ENCODE peak calls at places on chromosomes 4 and X, in five cellular contexts. D, K, I, X and E are unnamed samples.

GRCh38 chrX:45524296-45524695 is 323.6 kb upstream of the DIPK2B start:
- DNase-seq in X (no peak), K (no peak), I (no peak), D (peak), E (no peak)

GRCh38 chrX:65821721-65822496 is 154.5 kb downstream of the MSN start:
- DNase-seq in D (no peak), K (peak), X (no peak), I (peak), E (no peak)

GRCh38 chrX:17592117-17592516 is 145.2 kb upstream of the SCML1 start:
- DNase-seq in K (no peak), X (no peak), I (no peak), D (no peak), E (no peak)

GRCh38 chr4:84481077-84481878 is 17.8 kb downstream of the NKX6-1 start:
- DNase-seq in X (no peak), I (no peak), K (no peak), D (no peak), E (no peak)

GRCh38 chr4:152776352-152776751 is 3.2 kb downstream of the TIGD4 start:
- DNase-seq in D (no peak), I (no peak), K (no peak), X (no peak), E (no peak)

GRCh38 chrX:30023451-30023850 is 191.9 kb upstream of the MAGEB2 start:
- DNase-seq in I (no peak), D (no peak), X (no peak), K (no peak), E (no peak)

GRCh38 chrX:106246511-106246910 is 78.4 kb downstream of the PWWP3B start:
- DNase-seq in K (no peak), I (no peak), X (no peak), D (no peak), E (no peak)

GRCh38 chrX:130082244-130083106 is 27.8 kb downstream of the ELF4 start:
- DNase-seq in I (peak), D (no peak), K (no peak), X (no peak), E (no peak)

GRCh38 chr4:16598241-16599224 is 299.9 kb downstream of the LDB2 start:
- DNase-seq in D (no peak), K (no peak), I (no peak), X (no peak), E (no peak)

GRCh38 chrX:113212052-113212451 is 371.4 kb upstream of the AMOT start:
- DNase-seq in D (no peak), I (no peak), K (no peak), X (no peak), E (no peak)

GRCh38 chr4:6472387-6473263 is at the start of gene PPP2R2C:
- DNase-seq in D (no peak), K (peak), X (no peak), I (no peak), E (no peak)